ENCODE peak calls at places on chromosomes 6 and 20, in four cellular contexts. One of them, this sample, is unnamed.

GRCh38 chr6:95596021-95596420 is 18.7 kb downstream of the MANEA start:
- DNase-seq in Peyer's patch: no peak
- DNase-seq in DMS153: no peak
- DNase-seq in CD14-positive monocyte: no peak
- DNase-seq in this sample: no peak

GRCh38 chr6:11636121-11636520 is 98.6 kb downstream of the TMEM170B start:
- DNase-seq in DMS153: no peak
- DNase-seq in Peyer's patch: no peak
- DNase-seq in CD14-positive monocyte: no peak
- DNase-seq in this sample: no peak

GRCh38 chr6:63368347-63368746 is 48.6 kb upstream of the LGSN start:
- DNase-seq in Peyer's patch: no peak
- DNase-seq in DMS153: no peak
- DNase-seq in CD14-positive monocyte: no peak
- DNase-seq in this sample: no peak

GRCh38 chr20:25605146-25605545 is 18.7 kb downstream of the NANP start:
- DNase-seq in CD14-positive monocyte: no peak
- DNase-seq in Peyer's patch: no peak
- DNase-seq in DMS153: no peak
- DNase-seq in this sample: no peak

GRCh38 chr6:3466488-3467219 is 9.8 kb upstream of the SLC22A23 start:
- DNase-seq in Peyer's patch: no peak
- DNase-seq in DMS153: no peak
- DNase-seq in CD14-positive monocyte: no peak
- DNase-seq in this sample: no peak

GRCh38 chr20:1389703-1390385 is 3.0 kb downstream of the FKBP1A start:
- DNase-seq in CD14-positive monocyte: no peak
- DNase-seq in DMS153: no peak
- DNase-seq in Peyer's patch: no peak
- DNase-seq in this sample: peak; percentile 26

GRCh38 chr6:40409143-40409542 is 178.0 kb downstream of the LRFN2 start:
- DNase-seq in DMS153: no peak
- DNase-seq in Peyer's patch: no peak
- DNase-seq in CD14-positive monocyte: no peak
- DNase-seq in this sample: no peak

GRCh38 chr6:89925826-89926225 is 31.6 kb downstream of the GJA10 start:
- DNase-seq in CD14-positive monocyte: no peak
- DNase-seq in DMS153: no peak
- DNase-seq in Peyer's patch: no peak
- DNase-seq in this sample: no peak

GRCh38 chr20:38514185-38514584 is 41.5 kb downstream of the RALGAPB start:
- DNase-seq in Peyer's patch: no peak
- DNase-seq in CD14-positive monocyte: no peak
- DNase-seq in DMS153: no peak
- DNase-seq in this sample: no peak

GRCh38 chr6:16316741-16317251 is 78.4 kb downstream of the GMPR start:
- DNase-seq in CD14-positive monocyte: no peak
- DNase-seq in Peyer's patch: no peak
- DNase-seq in DMS153: peak; percentile 3
- DNase-seq in this sample: peak; percentile 82

GRCh38 chr6:106804238-106805016 is 170.1 kb downstream of the CD24 start:
- DNase-seq in DMS153: no peak
- DNase-seq in CD14-positive monocyte: no peak
- DNase-seq in Peyer's patch: no peak
- DNase-seq in this sample: peak; percentile 86

GRCh38 chr6:35470663-35471120 is 2.5 kb downstream of the RPL10A start:
- DNase-seq in DMS153: no peak
- DNase-seq in CD14-positive monocyte: no peak
- DNase-seq in Peyer's patch: no peak
- DNase-seq in this sample: no peak

GRCh38 chr20:38198238-38198861 is 33.3 kb upstream of the TGM2 start:
- DNase-seq in CD14-positive monocyte: no peak
- DNase-seq in DMS153: no peak
- DNase-seq in Peyer's patch: no peak
- DNase-seq in this sample: peak; percentile 16

GRCh38 chr6:10099086-10099499 is 315.8 kb downstream of the TFAP2A start:
- DNase-seq in DMS153: no peak
- DNase-seq in Peyer's patch: no peak
- DNase-seq in CD14-positive monocyte: no peak
- DNase-seq in this sample: no peak

GRCh38 chr6:134310206-134310605 is 7.7 kb downstream of the SGK1 start:
- DNase-seq in DMS153: no peak
- DNase-seq in Peyer's patch: no peak
- DNase-seq in CD14-positive monocyte: no peak
- DNase-seq in this sample: no peak

GRCh38 chr6:129753422-129753821 is 43.4 kb upstream of the ARHGAP18 start:
- DNase-seq in Peyer's patch: no peak
- DNase-seq in DMS153: no peak
- DNase-seq in CD14-positive monocyte: no peak
- DNase-seq in this sample: no peak

This sample was measured in H7.